ENCODE peak calls at places on chromosome 5, in ten cellular contexts. One of them, this sample, is unnamed.

GRCh38 chr5:128341056-128341455 is 197.0 kb downstream of the FBN2 start:
- DNase-seq in T-cell: no peak
- DNase-seq in RWPE1: no peak
- DNase-seq in cardiac fibroblast: peak; percentile 81
- DNase-seq in PC-9: no peak
- DNase-seq in T follicular helper cell: no peak
- DNase-seq in activated CD4-positive, alpha-beta T cell treated with anti-CD3 and anti-CD28 coated beads, Interleukin-2, amount 10 ng/mL, durations not matched to agents 7 days and 5 days: no peak
- DNase-seq in GM20000: no peak
- DNase-seq in putamen: no peak
- DNase-seq in lower leg skin: no peak
- DNase-seq in this sample: no peak

GRCh38 chr5:60092671-60093422 is 199.3 kb upstream of the PDE4D start:
- DNase-seq in T-cell: no peak
- DNase-seq in RWPE1: peak; percentile 2
- DNase-seq in cardiac fibroblast: no peak
- DNase-seq in PC-9: peak; percentile 61
- DNase-seq in T follicular helper cell: no peak
- DNase-seq in activated CD4-positive, alpha-beta T cell treated with anti-CD3 and anti-CD28 coated beads, Interleukin-2, amount 10 ng/mL, durations not matched to agents 7 days and 5 days: no peak
- DNase-seq in GM20000: no peak
- DNase-seq in putamen: no peak
- DNase-seq in lower leg skin: no peak
- DNase-seq in this sample: no peak

GRCh38 chr5:100992354-100992753 is 89.3 kb upstream of the ST8SIA4 start:
- DNase-seq in T-cell: no peak
- DNase-seq in RWPE1: no peak
- DNase-seq in cardiac fibroblast: no peak
- DNase-seq in PC-9: no peak
- DNase-seq in T follicular helper cell: no peak
- DNase-seq in activated CD4-positive, alpha-beta T cell treated with anti-CD3 and anti-CD28 coated beads, Interleukin-2, amount 10 ng/mL, durations not matched to agents 7 days and 5 days: no peak
- DNase-seq in GM20000: no peak
- DNase-seq in putamen: no peak
- DNase-seq in lower leg skin: no peak
- DNase-seq in this sample: no peak

GRCh38 chr5:149166128-149166527 is 24.8 kb downstream of the ABLIM3 start:
- DNase-seq in T-cell: no peak
- DNase-seq in RWPE1: no peak
- DNase-seq in cardiac fibroblast: peak; percentile 39
- DNase-seq in PC-9: no peak
- DNase-seq in T follicular helper cell: no peak
- DNase-seq in activated CD4-positive, alpha-beta T cell treated with anti-CD3 and anti-CD28 coated beads, Interleukin-2, amount 10 ng/mL, durations not matched to agents 7 days and 5 days: no peak
- DNase-seq in GM20000: no peak
- DNase-seq in putamen: no peak
- DNase-seq in lower leg skin: no peak
- DNase-seq in this sample: no peak

GRCh38 chr5:141950207-141951005 is 7.6 kb downstream of the PCDH12 start:
- DNase-seq in T-cell: no peak
- DNase-seq in RWPE1: no peak
- DNase-seq in cardiac fibroblast: no peak
- DNase-seq in PC-9: no peak
- DNase-seq in T follicular helper cell: no peak
- DNase-seq in activated CD4-positive, alpha-beta T cell treated with anti-CD3 and anti-CD28 coated beads, Interleukin-2, amount 10 ng/mL, durations not matched to agents 7 days and 5 days: no peak
- DNase-seq in GM20000: no peak
- DNase-seq in putamen: no peak
- DNase-seq in lower leg skin: no peak
- DNase-seq in this sample: no peak

GRCh38 chr5:5612096-5612495 is 189.6 kb downstream of the ICE1 start:
- DNase-seq in T-cell: no peak
- DNase-seq in RWPE1: no peak
- DNase-seq in cardiac fibroblast: no peak
- DNase-seq in PC-9: no peak
- DNase-seq in T follicular helper cell: no peak
- DNase-seq in activated CD4-positive, alpha-beta T cell treated with anti-CD3 and anti-CD28 coated beads, Interleukin-2, amount 10 ng/mL, durations not matched to agents 7 days and 5 days: no peak
- DNase-seq in GM20000: no peak
- DNase-seq in putamen: no peak
- DNase-seq in lower leg skin: no peak
- DNase-seq in this sample: no peak

GRCh38 chr5:173830421-173830820 is 57.7 kb upstream of the CPEB4 start:
- DNase-seq in T-cell: no peak
- DNase-seq in RWPE1: no peak
- DNase-seq in cardiac fibroblast: no peak
- DNase-seq in PC-9: no peak
- DNase-seq in T follicular helper cell: no peak
- DNase-seq in activated CD4-positive, alpha-beta T cell treated with anti-CD3 and anti-CD28 coated beads, Interleukin-2, amount 10 ng/mL, durations not matched to agents 7 days and 5 days: no peak
- DNase-seq in GM20000: no peak
- DNase-seq in putamen: no peak
- DNase-seq in lower leg skin: no peak
- DNase-seq in this sample: no peak

GRCh38 chr5:40030661-40031060 is 605.9 kb upstream of the DAB2 start:
- DNase-seq in T-cell: no peak
- DNase-seq in RWPE1: no peak
- DNase-seq in cardiac fibroblast: no peak
- DNase-seq in PC-9: no peak
- DNase-seq in T follicular helper cell: no peak
- DNase-seq in activated CD4-positive, alpha-beta T cell treated with anti-CD3 and anti-CD28 coated beads, Interleukin-2, amount 10 ng/mL, durations not matched to agents 7 days and 5 days: no peak
- DNase-seq in GM20000: no peak
- DNase-seq in putamen: no peak
- DNase-seq in lower leg skin: no peak
- DNase-seq in this sample: no peak

GRCh38 chr5:72179816-72180440 is 72.7 kb downstream of the MAP1B start:
- DNase-seq in T-cell: no peak
- DNase-seq in RWPE1: no peak
- DNase-seq in cardiac fibroblast: no peak
- DNase-seq in PC-9: no peak
- DNase-seq in T follicular helper cell: no peak
- DNase-seq in activated CD4-positive, alpha-beta T cell treated with anti-CD3 and anti-CD28 coated beads, Interleukin-2, amount 10 ng/mL, durations not matched to agents 7 days and 5 days: no peak
- DNase-seq in GM20000: no peak
- DNase-seq in putamen: no peak
- DNase-seq in lower leg skin: no peak
- DNase-seq in this sample: no peak

GRCh38 chr5:116970318-116970717 is 395.7 kb upstream of the SEMA6A start:
- DNase-seq in T-cell: no peak
- DNase-seq in RWPE1: no peak
- DNase-seq in cardiac fibroblast: no peak
- DNase-seq in PC-9: no peak
- DNase-seq in T follicular helper cell: no peak
- DNase-seq in activated CD4-positive, alpha-beta T cell treated with anti-CD3 and anti-CD28 coated beads, Interleukin-2, amount 10 ng/mL, durations not matched to agents 7 days and 5 days: no peak
- DNase-seq in GM20000: no peak
- DNase-seq in putamen: no peak
- DNase-seq in lower leg skin: no peak
- DNase-seq in this sample: no peak

GRCh38 chr5:175230299-175230698 is 213.7 kb downstream of the DRD1 start:
- DNase-seq in T-cell: no peak
- DNase-seq in RWPE1: peak; percentile 18
- DNase-seq in cardiac fibroblast: no peak
- DNase-seq in PC-9: no peak
- DNase-seq in T follicular helper cell: no peak
- DNase-seq in activated CD4-positive, alpha-beta T cell treated with anti-CD3 and anti-CD28 coated beads, Interleukin-2, amount 10 ng/mL, durations not matched to agents 7 days and 5 days: no peak
- DNase-seq in GM20000: no peak
- DNase-seq in putamen: no peak
- DNase-seq in lower leg skin: no peak
- DNase-seq in this sample: no peak

GRCh38 chr5:87081511-87082372 is 185.9 kb upstream of the RASA1 start:
- DNase-seq in T-cell: peak; percentile 10
- DNase-seq in RWPE1: no peak
- DNase-seq in cardiac fibroblast: no peak
- DNase-seq in PC-9: no peak
- DNase-seq in T follicular helper cell: no peak
- DNase-seq in activated CD4-positive, alpha-beta T cell treated with anti-CD3 and anti-CD28 coated beads, Interleukin-2, amount 10 ng/mL, durations not matched to agents 7 days and 5 days: peak; percentile 58
- DNase-seq in GM20000: peak; percentile 51
- DNase-seq in putamen: peak; percentile 18
- DNase-seq in lower leg skin: peak; percentile 22
- DNase-seq in this sample: peak; percentile 60

GRCh38 chr5:180637962-180638680 is 11.3 kb downstream of the FLT4 start:
- DNase-seq in T-cell: no peak
- DNase-seq in RWPE1: no peak
- DNase-seq in cardiac fibroblast: no peak
- DNase-seq in PC-9: no peak
- DNase-seq in T follicular helper cell: no peak
- DNase-seq in activated CD4-positive, alpha-beta T cell treated with anti-CD3 and anti-CD28 coated beads, Interleukin-2, amount 10 ng/mL, durations not matched to agents 7 days and 5 days: no peak
- DNase-seq in GM20000: no peak
- DNase-seq in putamen: no peak
- DNase-seq in lower leg skin: no peak
- DNase-seq in this sample: no peak

GRCh38 chr5:54457094-54457531 is 1.6 kb downstream of the HSPB3 start:
- DNase-seq in T-cell: no peak
- DNase-seq in RWPE1: peak; percentile 69
- DNase-seq in cardiac fibroblast: peak; percentile 88
- DNase-seq in PC-9: no peak
- DNase-seq in T follicular helper cell: no peak
- DNase-seq in activated CD4-positive, alpha-beta T cell treated with anti-CD3 and anti-CD28 coated beads, Interleukin-2, amount 10 ng/mL, durations not matched to agents 7 days and 5 days: no peak
- DNase-seq in GM20000: no peak
- DNase-seq in putamen: no peak
- DNase-seq in lower leg skin: peak; percentile 23
- DNase-seq in this sample: no peak

GRCh38 chr5:149439899-149440655 is 61.0 kb upstream of the IL17B start:
- DNase-seq in T-cell: no peak
- DNase-seq in RWPE1: peak; percentile 99
- DNase-seq in cardiac fibroblast: peak; percentile 54
- DNase-seq in PC-9: peak; percentile 93
- DNase-seq in T follicular helper cell: no peak
- DNase-seq in activated CD4-positive, alpha-beta T cell treated with anti-CD3 and anti-CD28 coated beads, Interleukin-2, amount 10 ng/mL, durations not matched to agents 7 days and 5 days: no peak
- DNase-seq in GM20000: no peak
- DNase-seq in putamen: no peak
- DNase-seq in lower leg skin: peak; percentile 68
- DNase-seq in this sample: no peak

GRCh38 chr5:64768358-64769312 is at the start of the genes CWC27 and SREK1IP1:
- DNase-seq in T-cell: peak; percentile 82
- DNase-seq in RWPE1: peak; percentile 85
- DNase-seq in cardiac fibroblast: peak; percentile 95
- DNase-seq in PC-9: peak; percentile 72
- DNase-seq in T follicular helper cell: peak; percentile 69
- DNase-seq in activated CD4-positive, alpha-beta T cell treated with anti-CD3 and anti-CD28 coated beads, Interleukin-2, amount 10 ng/mL, durations not matched to agents 7 days and 5 days: peak; percentile 89
- DNase-seq in GM20000: peak; percentile 73
- DNase-seq in putamen: peak; percentile 88
- DNase-seq in lower leg skin: peak; percentile 72
- DNase-seq in this sample: peak; percentile 81

GRCh38 chr5:79685621-79686020 is 4.0 kb upstream of the CMYA5 start:
- DNase-seq in T-cell: no peak
- DNase-seq in RWPE1: no peak
- DNase-seq in cardiac fibroblast: no peak
- DNase-seq in PC-9: no peak
- DNase-seq in T follicular helper cell: no peak
- DNase-seq in activated CD4-positive, alpha-beta T cell treated with anti-CD3 and anti-CD28 coated beads, Interleukin-2, amount 10 ng/mL, durations not matched to agents 7 days and 5 days: no peak
- DNase-seq in GM20000: no peak
- DNase-seq in putamen: no peak
- DNase-seq in lower leg skin: no peak
- DNase-seq in this sample: no peak

GRCh38 chr5:24401767-24402166 is 243.0 kb downstream of the CDH10 start:
- DNase-seq in T-cell: no peak
- DNase-seq in RWPE1: peak; percentile 67
- DNase-seq in cardiac fibroblast: peak; percentile 13
- DNase-seq in PC-9: no peak
- DNase-seq in T follicular helper cell: no peak
- DNase-seq in activated CD4-positive, alpha-beta T cell treated with anti-CD3 and anti-CD28 coated beads, Interleukin-2, amount 10 ng/mL, durations not matched to agents 7 days and 5 days: no peak
- DNase-seq in GM20000: no peak
- DNase-seq in putamen: no peak
- DNase-seq in lower leg skin: no peak
- DNase-seq in this sample: no peak

This sample was measured in immature natural killer cell.